ENCODE peak calls at places on chromosome 18, in four cellular contexts. M is breast epithelium, P is NCI-H345, X is putamen. N is an unnamed sample.
A peak's percentile ranks its signal among the peaks of the same experiment; 100 is the strongest.

GRCh38 chr18:44637210-44638051 is 43.3 kb upstream of the SETBP1 start:
- DNase-seq in X (no peak), P (no peak), M (no peak), N (no peak)

GRCh38 chr18:11658989-11659388 is 30.1 kb upstream of the GNAL start:
- DNase-seq in P (no peak), X (no peak), M (no peak), N (no peak)

GRCh38 chr18:48627216-48627615 is 88.4 kb downstream of the CTIF start:
- DNase-seq in M (no peak), X (no peak), P (no peak), N (no peak)

GRCh38 chr18:62506495-62507143 is 16.2 kb upstream of the ZCCHC2 start:
- DNase-seq in P (no peak), X (no peak), M (no peak), N (no peak)

GRCh38 chr18:58615150-58616132 is 13.4 kb downstream of the ALPK2 start:
- DNase-seq in M (no peak), P (no peak), X (no peak), N (no peak)

GRCh38 chr18:3051718-3052410 is 38.9 kb upstream of the LPIN2 start:
- DNase-seq in X (no peak), P (peak; percentile 46), M (no peak), N (no peak)

GRCh38 chr18:48724939-48725338 is 186.1 kb downstream of the CTIF start:
- DNase-seq in P (no peak), X (no peak), M (no peak), N (no peak)

GRCh38 chr18:63257453-63257852 is 62.1 kb downstream of the BCL2 start:
- DNase-seq in P (no peak), X (no peak), M (no peak), N (no peak)

GRCh38 chr18:53991202-53991601 is 233.3 kb downstream of the MBD2 start:
- DNase-seq in M (no peak), P (no peak), X (no peak), N (peak; percentile 6)

GRCh38 chr18:37383789-37384151 is 181.8 kb downstream of the CELF4 start:
- DNase-seq in X (no peak), M (no peak), P (no peak), N (no peak)

GRCh38 chr18:58370096-58370495 is 258.8 kb downstream of the ALPK2 start:
- DNase-seq in X (no peak), P (no peak), M (no peak), N (no peak)

GRCh38 chr18:72910045-72910444 is 42.3 kb upstream of the NETO1 start:
- DNase-seq in P (no peak), X (no peak), M (no peak), N (no peak)

GRCh38 chr18:76999077-76999476 is 133.5 kb downstream of the MBP start:
- DNase-seq in M (no peak), P (no peak), X (no peak), N (no peak)

GRCh38 chr18:54003195-54003594 is 221.3 kb downstream of the MBD2 start:
- DNase-seq in X (no peak), M (no peak), P (no peak), N (no peak)

GRCh38 chr18:56952026-56952425 is 194.9 kb upstream of the BOD1L2 start:
- DNase-seq in M (no peak), X (no peak), P (peak; percentile 9), N (no peak)

GRCh38 chr18:22031581-22031980 is 137.8 kb upstream of the GATA6 start:
- DNase-seq in X (no peak), P (no peak), M (no peak), N (no peak)

GRCh38 chr18:75530548-75531211 is 103.2 kb upstream of the SMIM21 start:
- DNase-seq in M (no peak), P (no peak), X (no peak), N (no peak)

GRCh38 chr18:47558110-47558750 is 306.8 kb upstream of the SKOR2 start:
- DNase-seq in M (no peak), X (no peak), P (no peak), N (no peak)

GRCh38 chr18:48605408-48605845 is 66.6 kb downstream of the CTIF start:
- DNase-seq in M (no peak), X (no peak), P (peak; percentile 56), N (no peak)

GRCh38 chr18:51890762-51891161 is 449.2 kb upstream of the DCC start:
- DNase-seq in P (peak; percentile 49), M (peak; percentile 35), X (no peak), N (no peak)

N was measured in H54.